ENCODE peak calls at places on chromosomes 16 and 17, in seven cellular contexts. K, T, J, X, U, D and F are unnamed samples.

GRCh38 chr16:57863434-57864160 is 61.3 kb upstream of the KIFC3 start:
- DNase-seq in D (peak), X (no peak), U (peak), K (peak), T (peak), J (peak), F (peak)

GRCh38 chr17:30368896-30369720 is 9.6 kb upstream of the CPD start:
- DNase-seq in K (no peak), X (no peak), U (no peak), J (no peak), T (no peak), D (no peak), F (no peak)

GRCh38 chr16:69724981-69725479 is 1.3 kb downstream of the NQO1 start:
- DNase-seq in X (no peak), D (no peak), K (no peak), T (no peak), J (peak), U (no peak), F (no peak)

GRCh38 chr16:27529962-27530361 is 19.8 kb downstream of the GTF3C1 start:
- DNase-seq in U (no peak), J (peak), K (no peak), T (no peak), X (no peak), D (no peak), F (no peak)

GRCh38 chr17:39529455-39529854 is 68.2 kb downstream of the CDK12 start:
- DNase-seq in X (no peak), T (no peak), D (no peak), J (no peak), K (no peak), U (no peak), F (no peak)

GRCh38 chr17:47857551-47858410 is 6.8 kb upstream of the SP6 start:
- DNase-seq in U (no peak), D (no peak), T (no peak), J (no peak), K (no peak), X (no peak), F (no peak)

GRCh38 chr17:55846745-55847144 is 95.9 kb downstream of the PCTP start:
- DNase-seq in U (no peak), J (no peak), X (no peak), T (no peak), K (no peak), D (no peak), F (no peak)

GRCh38 chr16:12395266-12395665 is 408.4 kb downstream of the CPPED1 start:
- DNase-seq in T (no peak), D (no peak), K (no peak), U (no peak), J (no peak), X (no peak), F (no peak)

GRCh38 chr17:81273698-81274470 is 21.2 kb downstream of the SLC38A10 start:
- DNase-seq in X (no peak), J (no peak), K (peak), U (no peak), D (no peak), T (no peak), F (no peak)

GRCh38 chr16:12639044-12639443 is 164.6 kb downstream of the CPPED1 start:
- DNase-seq in K (no peak), J (no peak), U (no peak), D (no peak), X (no peak), T (no peak), F (no peak)

GRCh38 chr17:43003542-43004172 is 2.9 kb upstream of the IFI35 start:
- DNase-seq in J (peak), T (no peak), D (no peak), K (no peak), X (no peak), U (peak), F (no peak)

GRCh38 chr16:31537362-31537921 is 9.7 kb downstream of the AHSP start:
- DNase-seq in U (peak), X (no peak), K (peak), D (no peak), T (no peak), J (peak), F (peak)

GRCh38 chr17:77468897-77469296 is 328.1 kb downstream of the SEC14L1 start:
- DNase-seq in K (no peak), D (no peak), J (no peak), X (no peak), U (no peak), T (no peak), F (no peak)

GRCh38 chr17:36544049-36544319 is 735 bp upstream of the GGNBP2 start:
- DNase-seq in T (no peak), K (no peak), D (no peak), U (no peak), J (peak), X (peak), F (peak)

GRCh38 chr16:84943620-84944019 is 67.7 kb downstream of the ZDHHC7 start:
- DNase-seq in J (no peak), K (no peak), T (no peak), X (no peak), D (no peak), U (no peak), F (no peak)

GRCh38 chr17:14637260-14637659 is 336.4 kb downstream of the HS3ST3B1 start:
- DNase-seq in T (no peak), U (no peak), K (no peak), J (no peak), D (no peak), X (no peak), F (no peak)
- TF ChIP-seq CTCF in T (no peak), U (no peak), K (no peak), J (no peak), D (no peak), X (no peak), F (no peak)

GRCh38 chr17:64411999-64412771 is 21.5 kb upstream of the PECAM1 start:
- DNase-seq in U (peak), T (peak), D (no peak), K (peak), J (peak), X (peak), F (peak)
- H3K4me3 ChIP-seq in U (peak), T (no peak), D (peak), K (peak), J (no peak), X (peak), F (peak)

DNA sequence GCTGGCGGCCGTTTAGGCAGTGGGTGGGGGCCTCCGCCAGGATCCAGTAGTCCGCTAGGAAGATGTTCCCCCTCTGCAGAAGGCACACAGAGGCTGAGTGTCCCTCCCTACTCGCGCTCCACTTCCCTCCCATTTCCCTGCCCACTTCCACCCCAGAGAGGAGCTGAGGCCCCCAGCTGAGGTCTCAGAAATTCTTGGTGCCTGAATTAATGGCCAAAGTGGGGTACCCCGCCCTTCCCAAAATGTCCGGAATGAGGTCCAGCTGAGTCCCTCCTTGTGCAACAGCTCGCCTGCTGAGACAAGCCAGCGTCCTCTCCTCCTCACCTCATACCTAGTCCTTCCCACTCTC is 7.9 kb downstream of the ALOXE3 start:
- DNase-seq in D (no peak), T (no peak), X (no peak), J (no peak), K (no peak), U (no peak), F (no peak)
- TF ChIP-seq CTCF in D (no peak), T (no peak), X (no peak), J (no peak), K (peak), U (no peak), F (no peak)

GRCh38 chr17:72351365-72351764 is 230.5 kb downstream of the SOX9 start:
- DNase-seq in K (no peak), T (no peak), X (no peak), U (no peak), J (no peak), D (no peak), F (no peak)

GRCh38 chr17:72351884-72352346 is 231.1 kb downstream of the SOX9 start:
- DNase-seq in T (no peak), U (no peak), D (no peak), J (no peak), X (no peak), K (no peak), F (no peak)

GRCh38 chr17:72357764-72358365 is 237.0 kb downstream of the SOX9 start:
- DNase-seq in T (no peak), D (no peak), K (no peak), U (no peak), J (no peak), X (no peak), F (no peak)

GRCh38 chr17:72349508-72350472 is 229.0 kb downstream of the SOX9 start:
- DNase-seq in J (no peak), X (no peak), U (no peak), K (no peak), D (no peak), T (no peak), F (no peak)

DNA sequence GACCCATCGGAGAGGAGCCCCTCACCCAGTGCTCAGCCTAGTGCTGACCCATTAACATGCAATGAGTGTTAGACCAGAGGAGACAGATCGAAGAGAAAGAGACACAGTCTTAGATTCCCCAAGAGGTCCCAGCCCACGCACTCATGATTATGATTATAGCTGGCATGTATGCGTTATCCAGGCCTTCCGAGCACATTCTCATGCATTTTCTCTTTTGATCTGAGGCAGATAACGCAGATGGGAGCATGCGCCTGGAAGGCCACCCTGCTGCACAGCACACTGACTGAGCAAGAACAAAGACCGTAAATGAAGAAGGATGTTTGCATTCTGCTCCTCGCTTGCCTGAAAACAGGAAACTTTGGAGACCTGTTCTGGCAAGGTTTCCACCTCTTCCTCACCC is 232.7 kb downstream of the SOX9 start:
- DNase-seq in X (no peak), T (no peak), K (no peak), U (no peak), J (no peak), D (no peak), F (no peak)
- H3K4me3 ChIP-seq in X (no peak), T (no peak), K (no peak), U (no peak), J (no peak), D (no peak), F (no peak)

GRCh38 chr16:55643161-55643970 is 12.4 kb upstream of the SLC6A2 start:
- DNase-seq in J (peak), X (no peak), T (no peak), K (no peak), D (no peak), U (no peak), F (peak)
- TF ChIP-seq CTCF in J (no peak), X (no peak), T (no peak), K (peak), D (no peak), U (peak), F (no peak)